ENCODE peak calls at places on chromosome 19, in six cellular contexts. O, B, T, E, Y and D are unnamed samples.

GRCh38 chr19:55642153-55643002 is 1.1 kb upstream of the ZNF581 start:
- DNase-seq in O (no peak), B (no peak), T (no peak), E (peak), Y (peak), D (peak)

GRCh38 chr19:41025411-41025810 is 34.3 kb downstream of the CYP2B6 start:
- DNase-seq in O (no peak), B (no peak), T (no peak), E (no peak), Y (no peak), D (no peak)

GRCh38 chr19:20926796-20927195 is 3.7 kb downstream of the ZNF85 start:
- DNase-seq in O (no peak), B (peak), T (no peak), E (no peak), Y (no peak), D (no peak)

GRCh38 chr19:28394705-28395104 is 818.2 kb downstream of the UQCRFS1 start:
- DNase-seq in O (no peak), B (no peak), T (no peak), E (no peak), Y (no peak), D (no peak)

GRCh38 chr19:54189020-54189667 is at the start of gene MBOAT7:
- DNase-seq in O (no peak), B (no peak), T (no peak), E (no peak), Y (no peak), D (no peak)

GRCh38 chr19:1237027-1237659 is 662 bp downstream of the CBARP start:
- DNase-seq in O (no peak), B (no peak), T (no peak), E (peak), Y (no peak), D (no peak)

GRCh38 chr19:41230067-41230857 is 11.2 kb downstream of the AXL start:
- DNase-seq in O (no peak), B (no peak), T (no peak), E (no peak), Y (no peak), D (no peak)

GRCh38 chr19:1079566-1080111 is 12.7 kb downstream of the ARHGAP45 start:
- DNase-seq in O (no peak), B (no peak), T (no peak), E (peak), Y (peak), D (no peak)

GRCh38 chr19:49581007-49581508 is at the start of gene PRRG2:
- DNase-seq in O (no peak), B (no peak), T (peak), E (no peak), Y (no peak), D (peak)

GRCh38 chr19:9934132-9934950 is 2.0 kb downstream of the OLFM2 start:
- DNase-seq in O (peak), B (peak), T (peak), E (peak), Y (peak), D (peak)

GRCh38 chr19:30339624-30340525 is 32.3 kb upstream of the ZNF536 start:
- DNase-seq in O (no peak), B (no peak), T (no peak), E (no peak), Y (no peak), D (no peak)

GRCh38 chr19:30338878-30339623 is 33.1 kb upstream of the ZNF536 start:
- DNase-seq in O (no peak), B (no peak), T (no peak), E (no peak), Y (no peak), D (no peak)

GRCh38 chr19:30341646-30342201 is 30.5 kb upstream of the ZNF536 start:
- DNase-seq in O (no peak), B (no peak), T (no peak), E (no peak), Y (no peak), D (no peak)

GRCh38 chr19:30342901-30343300 is 29.3 kb upstream of the ZNF536 start:
- DNase-seq in O (no peak), B (no peak), T (no peak), E (no peak), Y (no peak), D (no peak)

GRCh38 chr19:30340724-30341595 is 31.2 kb upstream of the ZNF536 start:
- DNase-seq in O (no peak), B (no peak), T (no peak), E (peak), Y (no peak), D (no peak)
- TF ChIP-seq JUND in O (no peak), B (no peak), T (no peak), E (no peak), Y (no peak), D (no peak)

GRCh38 chr19:38429811-38430156 is 3.7 kb upstream of the RYR1 start:
- DNase-seq in O (no peak), B (no peak), T (no peak), E (no peak), Y (no peak), D (no peak)

GRCh38 chr19:38430931-38431330 is 2.6 kb upstream of the RYR1 start:
- DNase-seq in O (no peak), B (no peak), T (no peak), E (no peak), Y (no peak), D (no peak)

GRCh38 chr19:38437295-38437694 is 3.8 kb downstream of the RYR1 start:
- DNase-seq in O (no peak), B (no peak), T (no peak), E (no peak), Y (no peak), D (no peak)

GRCh38 chr19:38434549-38435051 is 1.1 kb downstream of the RYR1 start:
- DNase-seq in O (no peak), B (no peak), T (no peak), E (no peak), Y (peak), D (no peak)

GRCh38 chr19:38433268-38433733 is at the start of gene RYR1:
- DNase-seq in O (no peak), B (no peak), T (peak), E (peak), Y (peak), D (peak)
- TF ChIP-seq JUND in O (no peak), B (no peak), T (no peak), E (no peak), Y (no peak), D (no peak)

GRCh38 chr19:8065489-8066261 is 13.1 kb downstream of the CCL25 start:
- DNase-seq in O (no peak), B (no peak), T (no peak), E (peak), Y (no peak), D (no peak)
- TF ChIP-seq JUND in O (no peak), B (no peak), T (no peak), E (no peak), Y (no peak), D (no peak)

DNA sequence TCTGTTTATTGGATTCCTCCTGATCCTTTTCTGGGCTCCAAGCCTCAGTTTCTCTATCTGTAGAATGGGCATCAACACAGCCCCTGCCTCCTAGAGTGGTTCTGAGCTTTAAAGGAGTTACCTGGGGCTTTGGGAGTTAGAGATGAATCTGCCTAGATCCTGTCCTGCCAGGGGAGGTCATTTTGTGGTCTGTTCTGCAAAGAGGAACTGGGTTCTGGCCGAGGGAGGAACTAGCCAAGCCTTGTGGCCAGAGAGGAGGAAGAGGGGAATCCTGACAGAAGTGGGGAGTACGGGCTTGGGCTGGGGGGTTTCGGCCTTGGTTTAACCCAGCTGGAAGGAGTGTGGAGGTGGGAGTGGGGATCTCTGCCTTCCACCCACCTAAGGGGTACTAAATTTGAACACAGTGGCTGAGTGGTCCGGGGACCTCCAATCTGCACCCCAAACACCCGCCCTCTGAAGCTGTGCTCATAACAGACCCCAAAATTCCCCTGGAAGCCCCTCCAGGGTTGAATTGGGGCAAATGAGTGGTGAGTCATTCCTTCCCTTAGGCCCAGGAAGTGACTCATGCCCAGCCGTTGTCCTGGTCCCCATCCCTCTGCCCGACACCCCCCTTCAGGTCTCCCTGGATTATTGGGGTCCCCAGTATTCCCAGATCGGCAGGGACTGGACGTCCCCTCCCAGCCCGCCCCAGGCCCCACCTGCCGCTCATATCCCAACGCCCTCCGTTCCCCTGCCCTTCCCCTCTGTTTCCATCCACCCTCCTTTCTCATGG is 2.8 kb downstream of the ADGRE5 start:
- DNase-seq in O (no peak), B (no peak), T (no peak), E (no peak), Y (peak), D (no peak)
- TF ChIP-seq JUND in O (peak), B (no peak), T (peak), E (peak), Y (peak), D (no peak)

GRCh38 chr19:33434090-33434885 is 60.8 kb downstream of the CEBPG start:
- DNase-seq in O (no peak), B (no peak), T (no peak), E (no peak), Y (no peak), D (no peak)

GRCh38 chr19:33435706-33436359 is 62.3 kb downstream of the CEBPG start:
- DNase-seq in O (no peak), B (no peak), T (no peak), E (no peak), Y (no peak), D (no peak)

GRCh38 chr19:33436360-33437345 is 63.1 kb downstream of the CEBPG start:
- DNase-seq in O (no peak), B (no peak), T (no peak), E (peak), Y (no peak), D (no peak)

GRCh38 chr19:33437351-33438015 is 64.0 kb downstream of the CEBPG start:
- DNase-seq in O (no peak), B (no peak), T (no peak), E (peak), Y (no peak), D (no peak)

DNA sequence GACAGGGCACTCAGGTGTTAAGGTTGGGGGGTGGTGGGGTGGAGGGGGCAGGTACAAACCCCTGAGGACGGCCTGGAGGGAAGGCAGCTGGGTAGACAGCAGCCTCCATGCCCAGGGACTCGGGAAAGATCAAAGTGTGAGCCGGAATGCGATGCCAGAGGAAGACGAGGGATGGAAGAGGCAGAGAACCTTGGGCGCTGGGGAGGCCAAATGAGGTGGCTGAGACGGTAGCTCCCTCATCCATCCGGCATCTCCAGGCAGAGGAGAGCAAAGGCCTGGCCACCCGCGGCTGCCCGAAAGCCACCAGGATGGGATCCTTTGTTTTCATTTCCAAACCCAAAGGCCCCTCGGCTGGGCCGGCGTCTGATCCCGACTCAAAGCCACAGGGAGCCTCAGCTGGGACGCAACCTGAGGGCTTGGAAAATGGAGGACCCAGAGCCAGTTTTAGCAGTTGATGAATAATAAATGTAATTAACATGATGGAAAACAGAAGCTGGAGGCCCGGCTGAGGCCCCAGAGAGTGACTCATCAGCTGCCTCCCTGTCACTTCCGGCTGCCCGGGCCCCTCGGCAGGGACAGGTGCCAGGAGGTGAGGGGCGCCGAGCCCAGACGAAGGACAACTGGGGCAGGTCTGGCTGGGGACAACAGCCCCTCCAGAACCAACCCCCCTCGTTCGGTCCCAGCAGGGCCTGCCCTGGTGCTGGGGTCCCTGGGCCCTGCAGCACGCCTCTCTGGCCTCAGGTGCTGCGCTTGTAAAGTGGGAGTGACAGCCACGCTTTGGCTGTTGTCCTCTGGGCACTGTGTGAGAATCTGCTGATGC is 61.6 kb downstream of the CEBPG start:
- DNase-seq in O (no peak), B (no peak), T (no peak), E (peak), Y (no peak), D (no peak)
- TF ChIP-seq JUND in O (no peak), B (no peak), T (no peak), E (peak), Y (no peak), D (no peak)

GRCh38 chr19:45560038-45560437 is 24.6 kb downstream of the OPA3 start:
- DNase-seq in O (no peak), B (no peak), T (no peak), E (no peak), Y (no peak), D (no peak)
- TF ChIP-seq JUND in O (no peak), B (no peak), T (no peak), E (no peak), Y (no peak), D (no peak)

DNA sequence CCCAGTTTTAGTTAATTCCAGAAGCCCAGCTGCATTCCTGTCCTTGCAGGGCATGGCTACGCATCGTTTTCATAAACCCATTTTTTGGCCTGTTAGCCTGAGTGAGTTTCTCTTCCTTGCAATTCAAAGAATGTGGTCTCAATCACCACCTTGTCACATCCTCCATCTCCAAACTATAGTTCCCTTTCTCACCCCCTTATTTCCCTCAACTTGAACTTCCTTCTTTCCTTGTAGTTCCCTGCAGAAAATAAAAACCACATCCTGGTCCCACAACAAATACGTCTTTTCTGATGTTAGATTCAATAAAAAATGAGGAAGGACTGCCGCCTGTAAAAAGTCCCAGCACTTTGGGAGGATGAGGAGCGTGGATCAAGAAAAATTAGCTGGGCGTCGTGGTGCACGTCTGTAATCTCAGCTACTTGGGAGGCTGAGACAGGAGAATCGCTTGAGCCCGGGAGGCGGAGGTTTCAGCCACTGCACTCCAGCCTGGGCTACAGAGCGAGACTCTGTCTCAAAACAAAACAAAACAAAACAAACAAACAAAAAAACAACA is 13.2 kb downstream of the ADGRE3 start:
- DNase-seq in O (no peak), B (no peak), T (no peak), E (no peak), Y (no peak), D (peak)
- TF ChIP-seq JUND in O (no peak), B (no peak), T (no peak), E (no peak), Y (no peak), D (no peak)